ENCODE peak calls at places on chromosomes 3 and 15, in four cellular contexts. V is SJCRH30, Z is heart right ventricle, Y is right atrium auricular region. W is an unnamed sample. For H3K4me1 and H3K27me3, the result is how much of the 10 kb centered on the place peaks cover.

GRCh38 chr15:69090197-69090948 is 70.1 kb upstream of the GLCE start:
- DNase-seq in Y (no peak), V (no peak), Z (no peak), W (no peak)

GRCh38 chr3:127997961-127998360 is 54.3 kb upstream of the SEC61A1 start:
- DNase-seq in Y (no peak), Z (no peak), V (peak), W (no peak)

GRCh38 chr3:168974628-168975403 is 688.7 kb downstream of the MECOM start:
- DNase-seq in V (no peak), Y (no peak), Z (no peak), W (no peak)

GRCh38 chr3:103085465-103085864 is 650.6 kb downstream of the ZPLD1 start:
- DNase-seq in Y (no peak), V (no peak), Z (no peak), W (no peak)

GRCh38 chr3:125107861-125108567 is 52.2 kb upstream of the HEG1 start:
- DNase-seq in Z (no peak), Y (no peak), V (no peak), W (no peak)

GRCh38 chr3:114157321-114157720 is 21.5 kb downstream of the DRD3 start:
- DNase-seq in V (no peak), Y (no peak), Z (no peak), W (no peak)

GRCh38 chr3:133887075-133887950 is 8.4 kb downstream of the RAB6B start:
- DNase-seq in Z (no peak), V (no peak), Y (peak), W (peak)

GRCh38 chr3:43869491-43869890 is 178.8 kb downstream of the ABHD5 start:
- DNase-seq in V (no peak), Z (no peak), Y (no peak), W (no peak)

GRCh38 chr3:129723558-129724324 is 117.3 kb upstream of the PLXND1 start:
- DNase-seq in Z (no peak), V (peak), Y (peak), W (peak)

GRCh38 chr15:59456114-59456513 is 18.1 kb downstream of the FAM81A start:
- DNase-seq in V (no peak), Y (no peak), Z (no peak), W (peak)

GRCh38 chr3:71247221-71247947 is 336.1 kb downstream of the FOXP1 start:
- DNase-seq in Y (no peak), V (peak), Z (no peak), W (no peak)

GRCh38 chr3:149815318-149815717 is 2.3 kb downstream of the RNF13 start:
- DNase-seq in Y (no peak), V (no peak), Z (no peak), W (no peak)
- H3K4me1 ChIP-seq in Y (under half), V (under half), Z (under half), W (under half)

DNA sequence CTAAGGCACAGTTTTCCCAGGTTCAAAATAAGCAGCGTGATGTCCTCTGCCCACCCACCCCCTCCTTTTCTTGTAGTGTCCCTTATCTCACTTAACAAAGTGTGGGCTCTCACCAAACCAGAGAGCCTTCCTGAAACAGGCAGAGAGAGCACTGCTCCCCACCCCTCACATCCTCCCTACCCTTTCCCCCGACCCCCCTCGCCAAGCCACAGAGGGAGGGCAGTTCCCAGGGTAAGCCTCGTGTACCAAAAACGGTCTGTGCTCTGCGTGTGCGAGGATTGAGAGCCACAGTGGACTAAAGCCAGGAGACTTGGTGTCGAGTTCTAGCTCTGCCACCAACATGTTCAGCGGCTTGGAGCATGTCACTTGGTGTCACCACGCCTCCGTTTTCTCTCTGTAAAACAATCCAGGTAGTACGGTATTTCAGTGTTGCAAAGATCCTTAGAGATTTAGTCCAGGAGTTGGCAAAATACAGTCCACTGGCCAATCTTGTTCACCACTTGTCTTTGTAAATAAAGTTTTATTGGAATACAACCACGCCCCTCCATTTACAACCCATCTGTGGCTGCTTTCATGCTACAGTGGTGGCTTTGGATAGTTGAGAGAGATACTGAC is 249.9 kb downstream of the OPA1 start:
- DNase-seq in V (no peak), Z (no peak), Y (peak), W (no peak)
- H3K27me3 ChIP-seq in V (under half), Z (under half), Y (under half), W (under half)

GRCh38 chr3:45640724-45641361 is 46.3 kb downstream of the LIMD1 start:
- DNase-seq in Z (no peak), V (no peak), Y (no peak), W (no peak)
- H3K4me1 ChIP-seq in Z (half or more), V (under half), Y (under half), W (under half)

GRCh38 chr3:123006587-123006986 is 21.0 kb downstream of the SEMA5B start:
- DNase-seq in V (no peak), Y (no peak), Z (no peak), W (no peak)

GRCh38 chr3:123012652-123013051 is 14.9 kb downstream of the SEMA5B start:
- DNase-seq in V (no peak), Y (no peak), Z (no peak), W (no peak)

GRCh38 chr3:123011484-123011883 is 16.1 kb downstream of the SEMA5B start:
- DNase-seq in Z (no peak), V (no peak), Y (no peak), W (no peak)

GRCh38 chr3:123005291-123005690 is 22.3 kb downstream of the SEMA5B start:
- DNase-seq in Y (no peak), V (no peak), Z (no peak), W (no peak)

DNA sequence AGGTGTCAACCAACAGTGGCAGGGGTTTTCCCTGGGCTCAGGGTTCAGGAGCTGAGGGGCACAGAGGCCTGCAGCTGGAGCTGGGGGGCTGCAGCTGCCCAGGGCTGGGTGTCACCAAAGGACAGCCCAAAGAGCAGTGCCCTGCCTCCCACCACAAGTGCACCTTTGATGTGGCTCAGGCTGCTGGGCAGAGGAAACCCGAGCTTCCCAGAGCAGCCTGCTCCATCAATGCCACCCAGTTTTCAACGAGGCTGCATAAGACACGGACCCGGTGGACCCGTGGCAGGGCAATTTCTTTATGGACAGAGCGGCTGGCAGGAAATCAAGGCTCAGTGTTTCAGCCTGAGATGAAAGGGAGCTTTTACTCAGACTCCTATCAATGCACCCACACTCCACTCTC is 18.8 kb downstream of the SEMA5B start:
- DNase-seq in V (peak), Z (no peak), Y (no peak), W (no peak)
- H3K27me3 ChIP-seq in V (under half), Z (under half), Y (under half), W (under half)

DNA sequence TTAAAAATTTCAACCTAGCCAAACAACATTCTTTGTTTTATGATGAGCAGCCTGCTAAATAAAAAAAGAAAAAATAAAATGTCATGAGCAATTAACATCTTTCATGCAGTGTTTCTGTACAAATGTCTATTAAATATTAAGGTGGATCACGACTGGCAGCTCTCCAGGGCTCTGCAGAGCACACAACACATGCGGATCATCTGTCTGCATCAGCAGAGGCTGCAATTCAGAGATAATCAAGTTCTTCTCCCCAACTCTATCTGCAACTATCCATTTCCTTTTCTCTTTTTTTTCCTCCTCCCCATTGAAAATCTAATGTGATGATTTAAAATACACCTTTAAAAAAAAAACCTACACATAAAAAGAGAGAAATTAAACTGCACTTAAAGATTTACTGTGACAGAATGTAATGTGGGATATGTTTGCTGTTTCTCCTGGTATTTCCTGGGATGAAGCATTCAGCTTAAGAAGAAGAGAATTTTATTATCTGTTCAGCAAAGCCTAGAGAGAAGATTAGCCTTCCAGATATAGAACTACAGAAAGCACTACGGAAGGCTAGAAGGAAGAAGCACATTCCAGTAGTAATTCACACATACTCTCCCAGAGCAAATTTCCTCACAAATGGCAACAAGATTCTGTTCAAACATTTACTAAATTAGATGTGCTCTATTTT is 352.6 kb upstream of the CCDC54 start:
- DNase-seq in Y (no peak), V (no peak), Z (no peak), W (no peak)
- H3K4me1 ChIP-seq in Y (under half), V (under half), Z (under half), W (under half)

DNA sequence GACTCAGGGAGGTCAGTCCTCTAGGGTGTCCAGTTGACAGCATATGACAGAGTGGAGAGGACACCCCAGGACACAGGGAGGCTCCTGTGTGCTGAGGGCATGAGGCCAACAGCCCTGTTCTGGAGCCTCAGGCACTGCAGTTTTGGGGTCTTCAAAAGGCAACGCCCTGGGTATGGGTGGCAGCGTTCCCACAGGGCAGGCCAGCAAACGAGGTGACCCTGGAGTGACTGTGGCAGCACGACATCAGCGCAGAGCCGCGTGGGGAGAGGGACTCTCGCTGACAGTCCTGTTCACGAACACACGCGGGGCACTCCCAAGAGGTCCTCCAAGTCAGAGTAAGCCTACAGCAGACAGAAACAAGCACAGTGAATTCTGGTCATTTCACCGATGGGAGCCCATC is 41.4 kb upstream of the VPS8 start:
- DNase-seq in V (no peak), Z (no peak), Y (no peak), W (no peak)
- H3K27me3 ChIP-seq in V (under half), Z (under half), Y (under half), W (under half)

GRCh38 chr15:88703533-88703932 is 64.7 kb downstream of the ISG20 start:
- DNase-seq in Y (no peak), V (no peak), Z (no peak), W (no peak)

GRCh38 chr15:88708256-88709054 is 69.6 kb downstream of the ISG20 start:
- DNase-seq in Z (peak), Y (peak), V (no peak), W (no peak)

GRCh38 chr15:88704791-88705768 is 66.3 kb downstream of the ISG20 start:
- DNase-seq in Z (peak), Y (no peak), V (no peak), W (no peak)

GRCh38 chr15:88707766-88708165 is 69.0 kb downstream of the ISG20 start:
- DNase-seq in V (no peak), Y (no peak), Z (no peak), W (no peak)

DNA sequence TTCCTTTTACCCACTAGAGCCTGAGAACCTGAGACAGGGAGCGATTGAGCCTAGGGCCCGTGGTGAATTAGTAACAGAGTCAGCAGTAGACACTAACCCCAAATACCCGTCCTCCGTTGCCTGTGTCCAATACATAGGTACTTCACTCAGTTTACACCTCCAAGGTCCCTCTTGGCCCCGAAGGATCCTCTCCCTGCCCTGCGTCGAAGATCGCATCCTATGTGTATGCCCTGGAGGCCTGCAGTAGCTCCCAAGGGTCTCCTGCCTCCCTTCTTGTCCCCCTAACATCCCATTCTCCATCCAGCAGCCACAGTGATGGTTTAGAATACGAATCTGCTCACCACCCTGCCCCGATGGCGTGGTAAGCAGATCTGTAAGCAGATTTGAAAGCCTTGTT is 67.0 kb downstream of the ISG20 start:
- DNase-seq in Y (no peak), Z (no peak), V (no peak), W (no peak)
- H3K4me1 ChIP-seq in Y (under half), Z (under half), V (under half), W (under half)

GRCh38 chr3:148202386-148202785 is 495.3 kb upstream of the AGTR1 start:
- DNase-seq in Z (no peak), Y (no peak), V (no peak), W (no peak)

GRCh38 chr3:148205945-148206845 is 491.5 kb upstream of the AGTR1 start:
- DNase-seq in Y (no peak), V (no peak), Z (no peak), W (no peak)

GRCh38 chr3:148208975-148209374 is 488.7 kb upstream of the AGTR1 start:
- DNase-seq in V (no peak), Z (no peak), Y (no peak), W (no peak)

DNA sequence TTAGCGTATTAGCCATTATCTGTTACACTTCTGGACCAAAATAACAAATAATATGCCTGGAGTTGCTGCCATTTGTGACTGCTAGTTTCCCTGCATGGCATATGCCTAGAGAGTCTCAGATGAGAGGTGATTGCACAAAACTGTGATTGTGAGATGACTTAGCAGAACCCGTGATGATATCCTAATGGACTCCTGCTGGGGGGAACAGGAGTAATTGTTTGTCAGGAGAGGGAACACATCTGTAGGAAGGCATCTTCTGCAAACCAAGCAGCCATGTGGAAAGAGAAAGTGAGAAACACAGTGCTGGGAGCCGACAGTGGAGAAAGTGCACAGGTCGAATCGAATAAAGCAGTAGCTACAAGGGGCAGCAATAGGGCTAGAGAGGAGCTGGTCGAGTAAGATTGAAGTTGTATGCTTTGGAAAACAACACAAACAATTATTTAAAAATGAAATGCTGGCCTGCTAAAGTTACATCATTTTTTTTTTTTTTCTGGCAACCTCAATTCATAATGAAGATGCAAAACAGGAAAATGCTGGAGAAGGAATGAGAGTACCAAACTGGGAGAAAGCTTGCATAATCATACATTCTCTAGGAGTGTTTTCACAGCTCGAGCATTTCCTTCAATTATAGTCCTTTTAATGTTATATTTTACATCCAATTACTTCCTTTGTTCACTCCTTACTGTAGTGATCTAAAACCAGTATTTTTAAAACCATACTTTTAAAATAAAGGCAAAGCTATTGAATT is 494.3 kb upstream of the AGTR1 start:
- DNase-seq in V (no peak), Z (no peak), Y (no peak), W (no peak)
- H3K27me3 ChIP-seq in V (under half), Z (under half), Y (under half), W (under half)

DNA sequence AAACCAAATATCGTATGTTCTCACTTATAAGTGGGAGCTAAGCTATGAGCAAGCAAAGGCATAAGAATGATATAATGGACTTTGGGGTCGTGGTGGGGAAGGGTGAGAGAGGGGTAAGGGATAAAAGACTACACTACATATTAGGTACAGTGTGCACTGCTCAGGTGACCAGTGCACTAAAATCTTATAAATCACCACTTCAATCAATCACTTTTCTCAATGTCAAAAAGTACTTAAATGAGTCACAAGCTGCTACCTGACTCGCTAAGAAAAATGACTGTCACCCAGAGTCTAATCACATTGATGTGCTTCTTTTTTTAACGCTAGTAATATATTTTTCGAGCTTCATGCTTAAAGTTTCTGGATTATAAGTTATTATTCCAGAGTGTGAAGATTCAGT is 95.5 kb downstream of the CBLB start:
- DNase-seq in Z (no peak), V (no peak), Y (no peak), W (no peak)
- H3K4me1 ChIP-seq in Z (under half), V (under half), Y (under half), W (under half)

GRCh38 chr15:89361451-89362202 is 27.0 kb upstream of the POLG start:
- DNase-seq in V (peak), Z (peak), Y (no peak), W (peak)
- H3K27me3 ChIP-seq in V (under half), Z (half or more), Y (under half), W (under half)

W was measured in lung.